ENCODE peak calls at places on chromosomes 4 and X, in four cellular contexts. K is IMR-90, S is H1, C is H9. O is an unnamed sample.

GRCh38 chrX:640641-641040 is 10.1 kb downstream of the SHOX start:
- DNase-seq in C (no peak), S (no peak), K (no peak), O (no peak)

GRCh38 chr4:124873361-124874171 is 161.0 kb upstream of the ANKRD50 start:
- DNase-seq in K (no peak), S (peak; percentile 39), C (no peak), O (peak; percentile 67)

GRCh38 chr4:3630136-3630933 is 98.1 kb upstream of the LRPAP1 start:
- DNase-seq in S (no peak), K (no peak), C (no peak), O (peak; percentile 14)

GRCh38 chr4:38468491-38468890 is 195.5 kb upstream of the KLF3 start:
- DNase-seq in S (no peak), K (no peak), C (no peak), O (no peak)

GRCh38 chrX:46319750-46320149 is 225.5 kb downstream of the ZNF674 start:
- DNase-seq in S (no peak), K (no peak), C (no peak), O (no peak)

GRCh38 chr4:37953620-37954325 is 6.4 kb upstream of the PTTG2 start:
- DNase-seq in C (no peak), K (peak; percentile 64), S (no peak), O (peak; percentile 46)

GRCh38 chr4:101145081-101145480 is 202.2 kb downstream of the PPP3CA start:
- DNase-seq in C (no peak), K (peak; percentile 11), S (no peak), O (no peak)

GRCh38 chrX:136961594-136962135 is 72.1 kb downstream of the GPR101 start:
- DNase-seq in S (no peak), C (no peak), K (no peak), O (no peak)

GRCh38 chrX:24396236-24396929 is 35.9 kb downstream of the SUPT20HL1 start:
- DNase-seq in S (no peak), C (no peak), K (peak; percentile 17), O (no peak)

GRCh38 chr4:30924521-30924920 is 204.4 kb downstream of the PCDH7 start:
- DNase-seq in K (no peak), C (no peak), S (no peak), O (no peak)

GRCh38 chr4:102725229-102725628 is 35.5 kb downstream of the MANBA start:
- DNase-seq in K (no peak), C (no peak), S (no peak), O (no peak)

GRCh38 chr4:4386296-4386735 is 586 bp upstream of the NSG1 start:
- DNase-seq in S (no peak), C (peak; percentile 59), K (no peak), O (no peak)

GRCh38 chr4:165079476-165079875 is 25.8 kb downstream of the TRIM75 start:
- DNase-seq in C (no peak), S (no peak), K (peak; percentile 44), O (no peak)

GRCh38 chr4:139645458-139645857 is 20.2 kb upstream of the MGST2 start:
- DNase-seq in C (no peak), S (no peak), K (no peak), O (no peak)

GRCh38 chr4:151484396-151485102 is 75.6 kb downstream of the FHIP1A start:
- DNase-seq in K (peak; percentile 77), S (peak; percentile 53), C (peak; percentile 61), O (peak; percentile 89)

GRCh38 chrX:30779453-30780030 is 109.5 kb downstream of the TAB3 start:
- DNase-seq in K (no peak), C (peak; percentile 19), S (no peak), O (no peak)

GRCh38 chr4:152308925-152309324 is 227.0 kb downstream of the FBXW7 start:
- DNase-seq in K (no peak), S (no peak), C (no peak), O (no peak)

GRCh38 chr4:98938386-98938785 is 9.5 kb upstream of the EIF4E start:
- DNase-seq in C (no peak), K (peak; percentile 62), S (no peak), O (peak; percentile 14)

GRCh38 chr4:25160714-25161598 is 707 bp upstream of the SEPSECS start:
- DNase-seq in S (no peak), K (no peak), C (no peak), O (peak; percentile 76)

GRCh38 chr4:184617611-184618196 is 31.5 kb downstream of the CASP3 start:
- DNase-seq in K (no peak), C (peak; percentile 71), S (peak; percentile 51), O (peak; percentile 76)

GRCh38 chr4:39658756-39659155 is 20.1 kb upstream of the SMIM14 start:
- DNase-seq in K (peak; percentile 7), C (no peak), S (no peak), O (no peak)

GRCh38 chrX:77962068-77962902 is 7.2 kb downstream of the PGAM4 start:
- DNase-seq in S (no peak), K (peak; percentile 4), C (no peak), O (no peak)

GRCh38 chr4:6901669-6902317 is 7.8 kb upstream of the TBC1D14 start:
- DNase-seq in K (no peak), S (no peak), C (no peak), O (no peak)
- H3K23ac ChIP-seq in K (no peak overlapping the region), S (no peak overlapping the region), C (no peak overlapping the region), O (no peak overlapping the region)

GRCh38 chr4:523601-524000 is 24.6 kb downstream of the PIGG start:
- DNase-seq in C (no peak), S (no peak), K (no peak), O (no peak)
- H3K56ac ChIP-seq in C (no peak overlapping the region), S (no peak overlapping the region), K (no peak overlapping the region), O (no peak overlapping the region)

GRCh38 chr4:87017580-87018061 is 82.8 kb downstream of the AFF1 start:
- DNase-seq in S (no peak), K (peak; percentile 88), C (no peak), O (no peak)
- H3K4me1 ChIP-seq in S (no peaks in the 10 kb centered on the region), K (peaks cover 10% of the 10 kb centered on the region), C (peaks cover 7% of the 10 kb centered on the region), O (peaks cover 20% of the 10 kb centered on the region)

DNA sequence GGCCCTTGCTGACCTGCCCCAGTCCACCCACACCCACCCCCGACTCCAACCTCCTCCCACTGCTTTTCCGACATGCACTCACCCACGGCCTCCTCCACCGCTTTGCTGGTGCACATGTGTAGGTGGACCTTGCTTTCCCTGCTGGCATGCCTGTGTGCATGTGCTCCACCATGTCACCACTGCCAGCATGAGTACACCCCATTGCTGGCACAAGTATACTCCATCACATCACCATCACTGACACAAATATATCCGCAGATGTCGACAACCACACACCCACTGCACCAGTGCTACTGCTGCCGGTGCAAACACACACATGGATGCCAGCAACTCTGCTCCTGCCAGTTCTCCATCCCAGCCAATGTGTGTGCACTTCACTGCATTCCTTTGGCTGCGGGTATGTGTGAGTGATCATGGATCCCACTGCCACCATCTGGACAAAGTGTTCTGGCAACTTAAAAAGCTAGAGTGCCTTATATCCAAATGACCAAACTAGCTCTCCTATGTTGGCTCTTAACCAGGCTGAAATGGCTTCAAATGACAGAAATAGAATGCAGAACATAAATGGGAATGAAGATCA is 1072.3 kb downstream of the RAPGEF2 start:
- DNase-seq in K (no peak), C (no peak), S (no peak), O (peak; percentile 49)
- H3K23ac ChIP-seq in K (no peak overlapping the region), C (no peak overlapping the region), S (no peak overlapping the region), O (no peak overlapping the region)

GRCh38 chr4:173176010-173176409 is 7.4 kb downstream of the GALNT7 start:
- DNase-seq in C (no peak), S (no peak), K (no peak), O (peak; percentile 64)
- H3K56ac ChIP-seq in C (no peak overlapping the region), S (no peak overlapping the region), K (no peak overlapping the region), O (no peak overlapping the region)

DNA sequence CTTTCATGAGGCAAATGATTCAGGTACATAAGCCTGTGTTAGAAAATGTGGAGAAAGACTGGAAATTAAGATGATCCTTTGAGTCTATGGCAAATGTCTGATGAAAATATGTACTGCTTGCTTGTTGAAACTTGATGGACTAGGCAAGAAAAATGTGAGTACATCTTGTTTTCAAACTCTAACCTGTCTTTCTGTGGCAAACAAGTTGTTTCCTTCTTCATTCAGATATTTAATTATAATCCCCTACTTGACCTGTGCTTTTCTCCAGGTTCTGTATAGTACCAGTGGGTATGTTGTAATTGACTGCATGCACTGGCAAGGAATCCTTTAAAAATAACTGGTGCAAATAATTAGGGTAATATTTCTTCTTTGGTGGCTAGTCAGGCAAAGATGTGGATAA is 136.7 kb downstream of the ARHGAP24 start:
- DNase-seq in S (no peak), C (no peak), K (no peak), O (no peak)
- H3K4me1 ChIP-seq in S (no peaks in the 10 kb centered on the region), C (no peaks in the 10 kb centered on the region), K (no peaks in the 10 kb centered on the region), O (no peaks in the 10 kb centered on the region)

DNA sequence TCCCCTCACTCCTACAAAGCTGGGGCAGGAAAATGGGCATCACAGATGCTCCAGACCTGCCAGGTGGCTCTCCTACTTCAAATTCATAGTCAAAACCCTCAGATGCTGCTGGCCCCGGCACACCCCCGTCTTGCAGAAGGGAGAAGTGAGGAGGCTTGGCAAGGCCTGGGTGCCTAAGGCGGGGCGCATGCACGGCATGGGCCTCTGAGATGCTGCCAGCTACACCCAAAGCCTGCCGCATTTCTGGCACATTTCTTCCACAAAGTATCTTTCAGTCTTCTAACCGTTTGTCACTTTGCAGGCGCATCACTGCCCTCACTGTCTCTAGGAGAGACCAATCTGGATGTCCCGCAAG is 19.6 kb downstream of the WDR1 start:
- DNase-seq in K (no peak), S (no peak), C (no peak), O (no peak)
- H3K23ac ChIP-seq in K (peak overlapping the region; percentile 8), S (no peak overlapping the region), C (no peak overlapping the region), O (no peak overlapping the region)

GRCh38 chr4:76250962-76251361 is 559 bp upstream of the FAM47E start:
- DNase-seq in S (no peak), C (no peak), K (no peak), O (no peak)
- H3K56ac ChIP-seq in S (no peak overlapping the region), C (no peak overlapping the region), K (no peak overlapping the region), O (no peak overlapping the region)

GRCh38 chr4:82363896-82364487 is 9.8 kb downstream of the HNRNPD start:
- DNase-seq in K (no peak), S (no peak), C (no peak), O (no peak)

GRCh38 chr4:82362565-82362964 is 11.2 kb downstream of the HNRNPD start:
- DNase-seq in C (no peak), S (no peak), K (no peak), O (no peak)

GRCh38 chr4:82358773-82359324 is 14.9 kb downstream of the HNRNPD start:
- DNase-seq in C (no peak), S (no peak), K (no peak), O (no peak)

GRCh38 chr4:82357640-82358039 is 16.2 kb downstream of the HNRNPD start:
- DNase-seq in S (no peak), C (no peak), K (no peak), O (no peak)

DNA sequence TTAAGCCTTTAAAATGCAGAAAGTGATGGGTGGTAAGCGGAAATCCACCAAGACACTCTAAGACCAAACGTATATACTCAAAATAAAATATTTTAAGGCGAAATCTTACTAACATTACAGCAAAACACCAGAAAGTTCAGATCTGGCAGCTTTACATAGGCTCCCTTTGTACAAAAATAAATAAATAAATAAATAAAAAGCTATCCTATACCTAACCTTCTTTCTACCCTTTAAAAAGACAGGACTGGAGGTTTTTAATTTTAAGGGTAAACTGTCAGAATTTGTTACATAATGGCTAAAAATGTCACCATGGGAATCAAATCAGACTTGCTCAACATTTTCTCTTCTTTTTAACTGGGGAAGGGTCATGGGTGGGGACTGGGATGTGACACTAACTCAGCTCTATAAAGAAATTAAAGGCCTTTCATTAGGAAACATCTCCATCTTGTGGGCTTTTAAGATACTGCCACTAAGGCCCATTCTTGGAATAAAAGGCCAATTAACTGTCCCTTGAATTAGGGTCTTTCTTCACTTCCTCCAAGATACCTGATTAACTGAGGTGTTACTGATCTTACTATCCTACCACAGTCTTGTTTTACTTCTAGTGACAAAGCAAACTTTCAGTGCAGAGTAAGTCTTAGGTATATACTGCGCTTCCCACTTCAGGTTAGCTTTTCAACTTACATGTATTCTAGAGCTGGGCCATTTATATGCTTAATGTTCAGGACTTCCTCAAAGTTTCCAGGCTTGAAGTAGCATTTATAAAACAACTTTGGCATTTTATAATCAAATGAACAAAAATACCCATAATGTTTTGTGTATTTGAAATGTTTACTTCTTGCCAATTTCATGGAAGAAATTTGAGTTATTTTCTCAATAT is 13.3 kb downstream of the HNRNPD start:
- DNase-seq in S (no peak), C (no peak), K (peak; percentile 29), O (peak; percentile 71)
- H3K4me1 ChIP-seq in S (no peaks in the 10 kb centered on the region), C (no peaks in the 10 kb centered on the region), K (peaks cover 7% of the 10 kb centered on the region), O (no peaks in the 10 kb centered on the region)

O was measured in mesendoderm.